ENCODE peak calls at places on chromosomes 1 and 21, in six cellular contexts. One of them, this sample, is unnamed.

GRCh38 chr1:44010935-44011610 is 19.7 kb downstream of the CCDC24 start:
- DNase-seq in mammary epithelial cell: no peak
- DNase-seq in endothelial cell of umbilical vein: no peak
- DNase-seq in astrocyte: no peak
- DNase-seq in K562: no peak
- DNase-seq in fibroblast of lung: no peak
- DNase-seq in this sample: no peak

GRCh38 chr1:154502066-154502741 is at the start of the genes SHE and TDRD10:
- DNase-seq in mammary epithelial cell: no peak
- DNase-seq in endothelial cell of umbilical vein: peak; percentile 63
- DNase-seq in astrocyte: no peak
- DNase-seq in K562: no peak
- DNase-seq in fibroblast of lung: no peak
- DNase-seq in this sample: no peak

GRCh38 chr1:22709227-22709626 is 1.4 kb upstream of the EPHB2 start:
- DNase-seq in mammary epithelial cell: no peak
- DNase-seq in endothelial cell of umbilical vein: no peak
- DNase-seq in astrocyte: no peak
- DNase-seq in K562: no peak
- DNase-seq in fibroblast of lung: no peak
- DNase-seq in this sample: no peak

GRCh38 chr1:85224734-85225623 is 24.2 kb upstream of the SYDE2 start:
- DNase-seq in mammary epithelial cell: peak; percentile 60
- DNase-seq in endothelial cell of umbilical vein: no peak
- DNase-seq in astrocyte: no peak
- DNase-seq in K562: peak; percentile 93
- DNase-seq in fibroblast of lung: peak; percentile 54
- DNase-seq in this sample: no peak

GRCh38 chr21:37368536-37369279 is 2.1 kb downstream of the DYRK1A start:
- DNase-seq in mammary epithelial cell: peak; percentile 88
- DNase-seq in endothelial cell of umbilical vein: peak; percentile 50
- DNase-seq in astrocyte: peak; percentile 42
- DNase-seq in K562: peak; percentile 61
- DNase-seq in fibroblast of lung: peak; percentile 36
- DNase-seq in this sample: peak; percentile 49

GRCh38 chr1:18188820-18189517 is 81.4 kb downstream of the IGSF21 start:
- DNase-seq in mammary epithelial cell: no peak
- DNase-seq in endothelial cell of umbilical vein: no peak
- DNase-seq in astrocyte: no peak
- DNase-seq in K562: no peak
- DNase-seq in fibroblast of lung: no peak
- DNase-seq in this sample: no peak

GRCh38 chr1:51168946-51169345 is 66.9 kb downstream of the C1orf185 start:
- DNase-seq in mammary epithelial cell: no peak
- DNase-seq in endothelial cell of umbilical vein: no peak
- DNase-seq in astrocyte: no peak
- DNase-seq in K562: no peak
- DNase-seq in fibroblast of lung: no peak
- DNase-seq in this sample: no peak

GRCh38 chr1:241105118-241105517 is 251.9 kb downstream of the RGS7 start:
- DNase-seq in mammary epithelial cell: no peak
- DNase-seq in endothelial cell of umbilical vein: no peak
- DNase-seq in astrocyte: no peak
- DNase-seq in K562: no peak
- DNase-seq in fibroblast of lung: no peak
- DNase-seq in this sample: no peak

GRCh38 chr1:158649052-158649451 is 37.5 kb downstream of the SPTA1 start:
- DNase-seq in mammary epithelial cell: no peak
- DNase-seq in endothelial cell of umbilical vein: no peak
- DNase-seq in astrocyte: no peak
- DNase-seq in K562: no peak
- DNase-seq in fibroblast of lung: no peak
- DNase-seq in this sample: no peak

GRCh38 chr21:32768530-32768929 is 3.0 kb downstream of the PAXBP1 start:
- DNase-seq in mammary epithelial cell: no peak
- DNase-seq in endothelial cell of umbilical vein: no peak
- DNase-seq in astrocyte: peak; percentile 12
- DNase-seq in K562: no peak
- DNase-seq in fibroblast of lung: peak; percentile 30
- DNase-seq in this sample: no peak

GRCh38 chr1:43671626-43672330 is 21.8 kb downstream of the KDM4A start:
- DNase-seq in mammary epithelial cell: peak; percentile 61
- DNase-seq in endothelial cell of umbilical vein: no peak
- DNase-seq in astrocyte: peak; percentile 76
- DNase-seq in K562: no peak
- DNase-seq in fibroblast of lung: peak; percentile 66
- DNase-seq in this sample: no peak

DNA sequence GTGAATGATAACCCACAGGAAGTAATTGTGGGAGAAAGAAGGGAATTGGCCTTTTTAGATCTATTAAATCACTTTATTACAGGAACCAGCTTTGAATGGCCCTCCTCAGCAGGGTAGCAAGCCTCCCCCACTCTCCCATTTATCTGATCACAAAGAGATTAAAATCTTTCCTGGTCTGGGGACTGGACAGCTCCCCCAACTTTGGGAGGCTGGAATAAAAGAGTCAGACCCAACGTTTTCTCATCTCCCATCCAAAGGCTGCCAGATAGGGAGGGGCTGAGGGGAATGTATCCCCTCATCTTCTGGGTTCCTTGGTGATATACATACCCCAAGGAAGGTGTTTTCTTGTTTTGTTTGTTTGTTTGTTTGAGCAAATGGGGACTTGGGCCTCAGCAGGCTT is 2.4 kb downstream of the LIN28A start:
- DNase-seq in mammary epithelial cell: no peak
- DNase-seq in endothelial cell of umbilical vein: no peak
- DNase-seq in astrocyte: no peak
- DNase-seq in K562: no peak
- DNase-seq in fibroblast of lung: no peak
- DNase-seq in this sample: no peak
- H3K9ac ChIP-seq in mammary epithelial cell: no peak overlapping the region
- H3K9ac ChIP-seq in endothelial cell of umbilical vein: no peak overlapping the region
- H3K9ac ChIP-seq in astrocyte: no peak overlapping the region
- H3K9ac ChIP-seq in K562: no peak overlapping the region
- H3K9ac ChIP-seq in fibroblast of lung: no peak overlapping the region
- H3K9ac ChIP-seq in this sample: no peak overlapping the region

DNA sequence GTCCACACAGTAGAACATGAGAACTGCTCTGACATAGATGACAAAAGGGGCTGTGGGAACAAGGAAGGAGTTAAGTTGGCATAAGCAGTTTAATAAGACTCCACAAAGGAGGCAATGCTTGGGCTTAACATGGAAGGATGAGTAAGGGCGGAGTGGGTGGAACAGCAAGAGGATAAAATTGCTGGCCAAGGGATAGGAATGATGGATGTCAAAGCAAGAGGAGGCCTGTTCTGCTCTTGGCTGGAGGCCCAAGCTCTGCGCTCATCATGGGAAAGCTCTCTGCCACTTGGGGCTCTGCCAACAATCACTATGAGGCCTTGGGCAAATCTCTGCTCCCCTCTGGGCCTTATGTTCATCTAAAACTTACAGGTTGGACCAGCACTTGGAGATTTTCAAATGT is 98.3 kb upstream of the CAMK1G start:
- DNase-seq in mammary epithelial cell: peak; percentile 96
- DNase-seq in endothelial cell of umbilical vein: no peak
- DNase-seq in astrocyte: peak; percentile 45
- DNase-seq in K562: no peak
- DNase-seq in fibroblast of lung: peak; percentile 81
- DNase-seq in this sample: no peak
- H3K27ac ChIP-seq in mammary epithelial cell: no peak overlapping the region
- H3K27ac ChIP-seq in endothelial cell of umbilical vein: no peak overlapping the region
- H3K27ac ChIP-seq in astrocyte: no peak overlapping the region
- H3K27ac ChIP-seq in K562: no peak overlapping the region
- H3K27ac ChIP-seq in fibroblast of lung: no peak overlapping the region
- H3K27ac ChIP-seq in this sample: no peak overlapping the region

GRCh38 chr1:25023826-25024225 is 93.8 kb upstream of the RUNX3 start:
- DNase-seq in mammary epithelial cell: no peak
- DNase-seq in endothelial cell of umbilical vein: no peak
- DNase-seq in astrocyte: no peak
- DNase-seq in K562: no peak
- DNase-seq in fibroblast of lung: no peak
- DNase-seq in this sample: no peak
- H3K9ac ChIP-seq in mammary epithelial cell: no peak overlapping the region
- H3K9ac ChIP-seq in endothelial cell of umbilical vein: no peak overlapping the region
- H3K9ac ChIP-seq in astrocyte: peak overlapping the region; percentile 98
- H3K9ac ChIP-seq in K562: no peak overlapping the region
- H3K9ac ChIP-seq in fibroblast of lung: no peak overlapping the region
- H3K9ac ChIP-seq in this sample: no peak overlapping the region

GRCh38 chr1:60903591-60903990 is 178.8 kb upstream of the NFIA start:
- DNase-seq in mammary epithelial cell: no peak
- DNase-seq in endothelial cell of umbilical vein: no peak
- DNase-seq in astrocyte: peak; percentile 19
- DNase-seq in K562: no peak
- DNase-seq in fibroblast of lung: peak; percentile 39
- DNase-seq in this sample: no peak
- H3K27ac ChIP-seq in mammary epithelial cell: no peak overlapping the region
- H3K27ac ChIP-seq in endothelial cell of umbilical vein: no peak overlapping the region
- H3K27ac ChIP-seq in astrocyte: no peak overlapping the region
- H3K27ac ChIP-seq in K562: no peak overlapping the region
- H3K27ac ChIP-seq in fibroblast of lung: no peak overlapping the region
- H3K27ac ChIP-seq in this sample: no peak overlapping the region

GRCh38 chr1:8138673-8139072 is 112.6 kb upstream of the ERRFI1 start:
- DNase-seq in mammary epithelial cell: no peak
- DNase-seq in endothelial cell of umbilical vein: no peak
- DNase-seq in astrocyte: no peak
- DNase-seq in K562: no peak
- DNase-seq in fibroblast of lung: no peak
- DNase-seq in this sample: no peak
- H3K9ac ChIP-seq in mammary epithelial cell: no peak overlapping the region
- H3K9ac ChIP-seq in endothelial cell of umbilical vein: no peak overlapping the region
- H3K9ac ChIP-seq in astrocyte: no peak overlapping the region
- H3K9ac ChIP-seq in K562: no peak overlapping the region
- H3K9ac ChIP-seq in fibroblast of lung: no peak overlapping the region
- H3K9ac ChIP-seq in this sample: no peak overlapping the region

This sample was measured in Karpas-422.